ENCODE peak calls at places on chromosomes 11 and 22, in five cellular contexts. M, J, D, C and N are unnamed samples.
A peak's percentile ranks its signal among the peaks of the same experiment; 100 is the strongest.

GRCh38 chr11:68033708-68034045 is 3.2 kb downstream of the NDUFS8 start:
- DNase-seq in D (no peak), J (no peak), C (no peak), M (no peak), N (no peak)

GRCh38 chr22:19884954-19885751 is 30.5 kb upstream of the GNB1L start:
- DNase-seq in C (no peak), D (no peak), M (no peak), J (no peak), N (no peak)

GRCh38 chr22:20052309-20053250 is 27.5 kb upstream of the DGCR8 start:
- DNase-seq in J (no peak), M (no peak), C (no peak), D (no peak), N (no peak)

GRCh38 chr22:43425976-43426785 is 14.4 kb downstream of the MPPED1 start:
- DNase-seq in D (no peak), J (no peak), C (no peak), M (no peak), N (no peak)

GRCh38 chr11:78061088-78061920 is 2.4 kb upstream of the THRSP start:
- DNase-seq in D (peak; percentile 64), M (no peak), C (no peak), J (no peak), N (no peak)

GRCh38 chr11:11772865-11773515 is 68.8 kb upstream of the USP47 start:
- DNase-seq in C (no peak), D (no peak), M (no peak), J (no peak), N (no peak)

GRCh38 chr11:101035872-101036271 is 93.7 kb downstream of the PGR start:
- DNase-seq in J (no peak), C (no peak), D (no peak), M (no peak), N (no peak)

GRCh38 chr22:29336751-29337490 is 21.4 kb upstream of the RASL10A start:
- DNase-seq in D (no peak), J (no peak), M (no peak), C (no peak), N (no peak)

GRCh38 chr11:79697905-79698304 is 257.1 kb upstream of the TENM4 start:
- DNase-seq in C (no peak), M (peak; percentile 2), D (no peak), J (no peak), N (no peak)

GRCh38 chr11:18012314-18012905 is 437 bp downstream of the SERGEF start:
- DNase-seq in M (no peak), C (peak; percentile 62), J (no peak), D (peak; percentile 45), N (no peak)

GRCh38 chr11:11500744-11501487 is 120.9 kb downstream of the GALNT18 start:
- DNase-seq in M (no peak), D (no peak), J (peak; percentile 21), C (no peak), N (no peak)

GRCh38 chr11:45331839-45332485 is 45.8 kb upstream of the SYT13 start:
- DNase-seq in M (no peak), D (no peak), J (no peak), C (no peak), N (no peak)

GRCh38 chr11:68020575-68020974 is 9.9 kb upstream of the NDUFS8 start:
- DNase-seq in C (no peak), J (no peak), D (no peak), M (no peak), N (no peak)

GRCh38 chr11:33553486-33553885 is 147.1 kb downstream of the C11orf91 start:
- DNase-seq in M (no peak), D (no peak), C (no peak), J (no peak), N (no peak)

GRCh38 chr11:85685131-85685819 is 720 bp downstream of the CCDC89 start:
- DNase-seq in C (no peak), M (no peak), J (no peak), D (no peak), N (no peak)

GRCh38 chr11:64298966-64299846 is 952 bp upstream of the CATSPERZ start:
- DNase-seq in D (no peak), M (no peak), C (no peak), J (no peak), N (no peak)

GRCh38 chr22:45008853-45009751 is 703 bp downstream of the PHF21B start:
- DNase-seq in D (no peak), C (peak; percentile 14), J (no peak), M (no peak), N (no peak)

GRCh38 chr11:69594481-69594880 is 46.5 kb upstream of the CCND1 start:
- DNase-seq in D (no peak), M (no peak), J (no peak), C (no peak), N (no peak)

GRCh38 chr11:69196322-69197169 is 40.8 kb downstream of the SMIM38 start:
- DNase-seq in D (no peak), M (no peak), C (no peak), J (no peak), N (no peak)

GRCh38 chr11:30025396-30026139 is 8.7 kb upstream of the KCNA4 start:
- DNase-seq in J (no peak), C (no peak), M (no peak), D (no peak), N (no peak)
- TF ChIP-seq SRF in J (no peak), C (no peak), M (no peak), D (no peak), N (no peak)

GRCh38 chr22:35353318-35353717 is 27.6 kb upstream of the HMOX1 start:
- DNase-seq in J (no peak), M (no peak), D (no peak), C (no peak), N (no peak)
- TF ChIP-seq SRF in J (no peak), M (no peak), D (no peak), C (no peak), N (no peak)

GRCh38 chr11:13463779-13464290 is 813 bp upstream of the BTBD10 start:
- DNase-seq in J (no peak), D (no peak), C (peak; percentile 34), M (no peak), N (no peak)

GRCh38 chr11:13461291-13461690 is 1.7 kb downstream of the BTBD10 start:
- DNase-seq in J (no peak), M (no peak), D (no peak), C (no peak), N (no peak)

GRCh38 chr11:13462311-13462927 is 603 bp downstream of the BTBD10 start:
- DNase-seq in M (no peak), C (peak; percentile 74), D (peak; percentile 31), J (no peak), N (peak; percentile 53)

GRCh38 chr11:13465909-13466371 is 2.9 kb upstream of the BTBD10 start:
- DNase-seq in C (peak; percentile 28), M (no peak), D (peak; percentile 27), J (no peak), N (peak; percentile 70)

GRCh38 chr11:13462928-13463778 is at the start of gene BTBD10:
- DNase-seq in C (peak; percentile 97), M (peak; percentile 89), J (peak; percentile 72), D (peak; percentile 89), N (peak; percentile 83)
- TF ChIP-seq SRF in C (no peak), M (peak; percentile 16), J (no peak), D (no peak), N (no peak)

GRCh38 chr22:49959782-49960158 is 802 bp upstream of the PIM3 start:
- DNase-seq in J (no peak), M (no peak), D (peak; percentile 74), C (no peak), N (no peak)
- TF ChIP-seq SRF in J (no peak), M (no peak), D (no peak), C (no peak), N (no peak)

GRCh38 chr11:47797633-47798032 is 30.5 kb upstream of the FNBP4 start:
- DNase-seq in C (peak; percentile 24), D (no peak), J (no peak), M (no peak), N (no peak)
- TF ChIP-seq SRF in C (no peak), D (no peak), J (no peak), M (no peak), N (no peak)

GRCh38 chr22:22210375-22210774 is 34.2 kb upstream of the VPREB1 start:
- DNase-seq in D (no peak), C (no peak), J (no peak), M (no peak), N (peak; percentile 22)
- TF ChIP-seq SRF in D (no peak), C (no peak), J (no peak), M (no peak), N (no peak)

DNA sequence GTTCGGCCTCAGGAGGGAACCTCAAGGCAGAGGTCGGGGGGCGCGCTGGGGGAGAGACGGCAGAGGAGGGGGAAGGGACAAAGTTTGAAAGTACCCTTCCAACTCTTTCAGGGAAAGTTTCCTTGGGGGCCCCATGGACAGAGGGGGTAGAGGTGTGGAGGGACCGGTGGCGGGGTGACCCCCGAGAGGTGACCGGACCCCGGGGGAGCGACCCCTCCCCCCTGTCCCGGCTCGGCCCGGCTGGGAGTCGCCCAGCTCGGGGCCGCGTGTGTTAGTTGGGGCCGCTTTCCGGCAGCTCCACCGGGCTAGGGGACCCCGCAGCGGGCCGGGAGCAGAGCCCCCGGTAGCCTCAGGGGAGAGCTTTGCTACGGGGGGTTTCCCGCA is 3.2 kb upstream of the GCAT start:
- DNase-seq in J (no peak), M (no peak), D (no peak), C (no peak), N (no peak)
- TF ChIP-seq SRF in J (no peak), M (no peak), D (no peak), C (no peak), N (no peak)

DNA sequence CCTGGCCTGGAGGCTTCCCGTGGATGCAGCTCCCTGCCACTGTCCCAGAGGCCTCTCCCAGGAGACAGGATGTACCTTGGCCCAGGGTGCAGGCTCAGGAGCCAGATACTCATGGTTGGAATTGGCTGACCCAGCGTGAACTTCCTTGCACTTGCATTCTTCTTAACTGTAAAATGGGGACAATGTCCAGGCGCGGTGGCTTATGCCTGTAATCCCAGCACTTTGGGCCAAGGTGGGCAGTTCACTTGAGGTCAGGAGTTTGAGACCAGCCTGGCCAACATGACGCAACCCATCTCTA is 20.1 kb upstream of the ST3GAL4 start:
- DNase-seq in C (no peak), M (no peak), J (no peak), D (no peak), N (no peak)
- TF ChIP-seq SRF in C (no peak), M (no peak), J (no peak), D (no peak), N (no peak)

GRCh38 chr22:34886391-34886790 is 179.6 kb upstream of the ISX start:
- DNase-seq in C (no peak), J (no peak), M (no peak), D (no peak), N (no peak)
- TF ChIP-seq SRF in C (no peak), J (no peak), M (no peak), D (no peak), N (no peak)

DNA sequence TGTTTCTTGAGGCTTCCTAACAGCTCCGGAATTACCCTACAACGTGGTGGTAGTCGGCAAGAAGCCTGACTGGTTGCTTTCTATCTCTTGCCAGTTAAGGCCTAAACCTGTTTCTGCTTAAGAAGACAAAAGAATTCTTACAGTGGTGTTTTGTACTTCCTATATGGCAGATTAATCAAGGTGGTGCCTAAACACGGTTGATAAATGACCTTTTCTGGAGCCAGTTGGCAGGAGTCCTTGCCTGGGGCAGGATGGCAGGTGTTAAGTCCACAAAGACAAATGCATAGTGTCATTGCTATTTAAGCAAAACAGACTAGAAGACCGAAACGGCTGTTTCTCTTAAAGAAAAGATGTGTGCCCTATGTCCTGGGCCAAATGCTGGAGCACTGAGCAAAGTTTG is 9.9 kb downstream of the GVQW3 start:
- DNase-seq in D (no peak), J (no peak), C (no peak), M (no peak), N (no peak)
- TF ChIP-seq SRF in D (no peak), J (no peak), C (no peak), M (no peak), N (no peak)